ENCODE peak calls at places on chromosomes 3 and 15, in six cellular contexts. One of them, this sample, is unnamed.

GRCh38 chr3:127768346-127769008 is 53.8 kb downstream of the MGLL start:
- DNase-seq in lower lobe of right lung: no peak
- DNase-seq in sigmoid colon: no peak
- DNase-seq in stomach: no peak
- DNase-seq in cardiac muscle cell: peak
- DNase-seq in CD8-positive, alpha-beta T cell: no peak
- DNase-seq in this sample: no peak

GRCh38 chr15:70226337-70226980 is 128.7 kb upstream of the TLE3 start:
- DNase-seq in lower lobe of right lung: no peak
- DNase-seq in CD8-positive, alpha-beta T cell: no peak
- DNase-seq in sigmoid colon: no peak
- DNase-seq in stomach: no peak
- DNase-seq in cardiac muscle cell: no peak
- DNase-seq in this sample: no peak

GRCh38 chr3:38335263-38335662 is 11.3 kb upstream of the XYLB start:
- DNase-seq in sigmoid colon: no peak
- DNase-seq in stomach: no peak
- DNase-seq in CD8-positive, alpha-beta T cell: no peak
- DNase-seq in cardiac muscle cell: no peak
- DNase-seq in lower lobe of right lung: no peak
- DNase-seq in this sample: no peak

GRCh38 chr15:63332367-63333078 is 49.1 kb downstream of the CA12 start:
- DNase-seq in stomach: no peak
- DNase-seq in sigmoid colon: no peak
- DNase-seq in lower lobe of right lung: no peak
- DNase-seq in CD8-positive, alpha-beta T cell: no peak
- DNase-seq in cardiac muscle cell: peak
- DNase-seq in this sample: no peak

GRCh38 chr15:58299311-58299850 is 132.4 kb upstream of the LIPC start:
- DNase-seq in cardiac muscle cell: peak
- DNase-seq in lower lobe of right lung: no peak
- DNase-seq in stomach: no peak
- DNase-seq in sigmoid colon: no peak
- DNase-seq in CD8-positive, alpha-beta T cell: no peak
- DNase-seq in this sample: no peak

GRCh38 chr3:118641608-118642007 is 393.0 kb downstream of the IGSF11 start:
- DNase-seq in sigmoid colon: no peak
- DNase-seq in CD8-positive, alpha-beta T cell: no peak
- DNase-seq in stomach: no peak
- DNase-seq in lower lobe of right lung: no peak
- DNase-seq in cardiac muscle cell: no peak
- DNase-seq in this sample: no peak

GRCh38 chr3:127792664-127793292 is 29.5 kb downstream of the MGLL start:
- DNase-seq in stomach: peak
- DNase-seq in lower lobe of right lung: no peak
- DNase-seq in cardiac muscle cell: peak
- DNase-seq in sigmoid colon: peak
- DNase-seq in CD8-positive, alpha-beta T cell: no peak
- DNase-seq in this sample: peak

GRCh38 chr3:2861120-2861519 is 249.1 kb downstream of the IL5RA start:
- DNase-seq in lower lobe of right lung: no peak
- DNase-seq in CD8-positive, alpha-beta T cell: no peak
- DNase-seq in stomach: no peak
- DNase-seq in cardiac muscle cell: no peak
- DNase-seq in sigmoid colon: no peak
- DNase-seq in this sample: no peak

GRCh38 chr3:194204036-194204792 is 68.3 kb downstream of the HES1 start:
- DNase-seq in CD8-positive, alpha-beta T cell: peak
- DNase-seq in stomach: no peak
- DNase-seq in sigmoid colon: no peak
- DNase-seq in lower lobe of right lung: peak
- DNase-seq in cardiac muscle cell: no peak
- DNase-seq in this sample: no peak

GRCh38 chr3:143121240-143122088 is 1.9 kb downstream of the CHST2 start:
- DNase-seq in CD8-positive, alpha-beta T cell: peak
- DNase-seq in sigmoid colon: no peak
- DNase-seq in cardiac muscle cell: peak
- DNase-seq in lower lobe of right lung: peak
- DNase-seq in stomach: peak
- DNase-seq in this sample: peak

GRCh38 chr3:110813541-110813940 is 258.1 kb upstream of the NECTIN3 start:
- DNase-seq in sigmoid colon: no peak
- DNase-seq in cardiac muscle cell: no peak
- DNase-seq in lower lobe of right lung: no peak
- DNase-seq in stomach: no peak
- DNase-seq in CD8-positive, alpha-beta T cell: no peak
- DNase-seq in this sample: no peak

DNA sequence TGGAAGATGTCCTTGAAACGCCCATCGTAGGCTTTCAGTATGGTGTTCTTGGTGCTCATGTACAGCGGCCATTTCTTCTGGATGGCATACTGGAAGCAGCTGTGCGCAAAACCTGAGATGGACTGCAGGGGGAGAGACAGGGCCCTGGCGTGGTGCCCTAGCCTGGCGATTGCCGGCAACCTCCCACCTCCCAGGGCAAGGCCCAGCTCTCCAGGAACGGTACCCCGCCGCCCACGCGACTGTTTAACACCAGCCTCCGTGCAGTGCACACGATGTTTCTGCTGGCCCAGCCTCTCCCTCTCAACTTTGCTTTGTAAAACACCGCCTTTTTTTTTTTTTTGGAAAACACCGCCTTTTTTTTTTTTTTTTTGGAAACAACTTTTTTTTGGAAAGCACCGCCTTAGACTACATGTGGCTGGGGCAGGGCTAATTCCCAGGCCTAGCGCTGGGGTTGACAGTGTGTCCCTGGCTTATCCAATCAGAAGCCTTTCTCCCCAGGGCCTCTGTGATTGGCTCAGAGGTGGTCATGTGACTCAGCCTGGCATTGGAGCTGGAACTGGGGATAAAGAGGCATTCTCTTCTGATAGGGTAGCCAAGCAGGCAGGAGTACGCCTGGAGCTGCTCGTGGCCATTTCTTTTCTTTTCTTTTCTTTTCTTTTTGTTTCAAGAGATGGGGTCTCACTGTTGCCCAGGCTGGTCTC is 14.7 kb downstream of the IDH2 start:
- DNase-seq in sigmoid colon: no peak
- DNase-seq in stomach: no peak
- DNase-seq in CD8-positive, alpha-beta T cell: no peak
- DNase-seq in lower lobe of right lung: no peak
- DNase-seq in cardiac muscle cell: peak
- DNase-seq in this sample: no peak
- TF ChIP-seq CTCF in sigmoid colon: no peak
- TF ChIP-seq CTCF in stomach: no peak
- TF ChIP-seq CTCF in CD8-positive, alpha-beta T cell: no peak
- TF ChIP-seq CTCF in lower lobe of right lung: no peak
- TF ChIP-seq CTCF in cardiac muscle cell: peak
- TF ChIP-seq CTCF in this sample: no peak

GRCh38 chr15:49843725-49844124 is 222.9 kb downstream of the DTWD1 start:
- DNase-seq in CD8-positive, alpha-beta T cell: no peak
- DNase-seq in sigmoid colon: no peak
- DNase-seq in cardiac muscle cell: no peak
- DNase-seq in lower lobe of right lung: no peak
- DNase-seq in stomach: no peak
- DNase-seq in this sample: peak

GRCh38 chr15:49847436-49847835 is 226.6 kb downstream of the DTWD1 start:
- DNase-seq in cardiac muscle cell: peak
- DNase-seq in sigmoid colon: no peak
- DNase-seq in lower lobe of right lung: no peak
- DNase-seq in CD8-positive, alpha-beta T cell: no peak
- DNase-seq in stomach: no peak
- DNase-seq in this sample: no peak

GRCh38 chr15:49848824-49849209 is 228.0 kb downstream of the DTWD1 start:
- DNase-seq in sigmoid colon: no peak
- DNase-seq in stomach: no peak
- DNase-seq in cardiac muscle cell: peak
- DNase-seq in CD8-positive, alpha-beta T cell: no peak
- DNase-seq in lower lobe of right lung: no peak
- DNase-seq in this sample: no peak

GRCh38 chr15:49844390-49844789 is 223.5 kb downstream of the DTWD1 start:
- DNase-seq in lower lobe of right lung: no peak
- DNase-seq in stomach: no peak
- DNase-seq in sigmoid colon: no peak
- DNase-seq in CD8-positive, alpha-beta T cell: no peak
- DNase-seq in cardiac muscle cell: no peak
- DNase-seq in this sample: no peak

GRCh38 chr15:49847937-49848823 is 227.3 kb downstream of the DTWD1 start:
- DNase-seq in stomach: no peak
- DNase-seq in cardiac muscle cell: peak
- DNase-seq in lower lobe of right lung: no peak
- DNase-seq in CD8-positive, alpha-beta T cell: no peak
- DNase-seq in sigmoid colon: no peak
- DNase-seq in this sample: no peak
- H3K4me3 ChIP-seq in stomach: no peak
- H3K4me3 ChIP-seq in cardiac muscle cell: no peak
- H3K4me3 ChIP-seq in lower lobe of right lung: no peak
- H3K4me3 ChIP-seq in CD8-positive, alpha-beta T cell: no peak
- H3K4me3 ChIP-seq in sigmoid colon: no peak
- H3K4me3 ChIP-seq in this sample: no peak

DNA sequence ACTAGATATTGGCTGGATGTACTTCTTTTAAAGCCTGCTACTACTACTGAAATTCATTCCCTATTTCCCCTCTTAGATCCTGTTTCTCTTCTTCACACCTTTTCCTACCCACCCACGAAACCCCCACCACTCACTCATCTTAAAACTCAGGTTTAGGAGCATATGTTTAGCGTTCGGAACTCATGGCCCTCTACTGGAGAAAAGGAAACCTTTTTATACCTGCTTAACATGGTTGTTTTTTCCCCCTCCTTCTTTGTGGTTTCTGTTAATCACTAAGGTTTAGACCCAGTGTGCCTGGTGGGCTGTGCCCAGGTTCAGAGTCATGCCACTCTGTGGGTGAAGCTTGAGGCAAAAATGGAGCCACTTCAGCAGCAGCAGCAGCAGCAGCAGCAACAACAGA is 2.6 kb downstream of the ARID3B start:
- DNase-seq in cardiac muscle cell: no peak
- DNase-seq in stomach: no peak
- DNase-seq in lower lobe of right lung: no peak
- DNase-seq in CD8-positive, alpha-beta T cell: peak
- DNase-seq in sigmoid colon: no peak
- DNase-seq in this sample: no peak
- TF ChIP-seq CTCF in cardiac muscle cell: peak
- TF ChIP-seq CTCF in stomach: no peak
- TF ChIP-seq CTCF in lower lobe of right lung: no peak
- TF ChIP-seq CTCF in CD8-positive, alpha-beta T cell: peak
- TF ChIP-seq CTCF in sigmoid colon: no peak
- TF ChIP-seq CTCF in this sample: peak

DNA sequence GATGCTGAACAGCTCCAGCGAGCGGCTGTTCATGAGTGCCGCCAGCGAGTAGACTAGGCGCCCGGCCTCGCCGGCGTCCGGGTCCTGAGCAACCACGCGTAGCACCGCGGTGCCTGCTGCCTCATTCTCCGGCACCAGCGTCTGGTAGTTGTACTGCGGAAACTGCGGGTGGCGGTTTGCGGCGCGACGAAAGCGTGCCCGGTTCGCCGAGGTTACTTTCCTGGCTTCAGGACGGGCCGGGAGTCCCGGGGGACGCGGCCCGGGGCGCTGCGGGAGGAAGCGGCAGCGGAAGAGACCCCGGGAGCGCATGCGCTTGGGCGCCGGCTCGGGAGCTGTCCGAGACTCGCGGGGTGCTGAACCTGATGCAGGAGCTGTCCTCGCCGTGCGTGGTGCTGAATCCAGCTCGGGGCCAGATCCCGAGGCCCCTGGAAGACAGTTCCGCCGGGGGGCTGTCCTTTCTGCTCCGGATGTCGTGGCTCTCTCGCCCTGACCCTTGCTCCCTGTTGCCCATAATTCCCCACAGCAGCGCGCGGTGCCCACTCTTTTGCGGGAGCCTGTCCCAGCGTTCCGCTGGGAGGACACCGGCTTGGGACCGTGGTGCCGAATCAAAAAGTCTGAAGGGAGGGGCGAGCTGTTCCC is 1.1 kb downstream of the CELSR3 start:
- DNase-seq in cardiac muscle cell: peak
- DNase-seq in CD8-positive, alpha-beta T cell: peak
- DNase-seq in stomach: peak
- DNase-seq in lower lobe of right lung: peak
- DNase-seq in sigmoid colon: peak
- DNase-seq in this sample: no peak
- H3K4me3 ChIP-seq in cardiac muscle cell: peak
- H3K4me3 ChIP-seq in CD8-positive, alpha-beta T cell: peak
- H3K4me3 ChIP-seq in stomach: peak
- H3K4me3 ChIP-seq in lower lobe of right lung: peak
- H3K4me3 ChIP-seq in sigmoid colon: no peak
- H3K4me3 ChIP-seq in this sample: peak

GRCh38 chr15:85592148-85592547 is 202.6 kb downstream of the KLHL25 start:
- DNase-seq in sigmoid colon: no peak
- DNase-seq in cardiac muscle cell: peak
- DNase-seq in stomach: no peak
- DNase-seq in CD8-positive, alpha-beta T cell: no peak
- DNase-seq in lower lobe of right lung: no peak
- DNase-seq in this sample: no peak
- TF ChIP-seq CTCF in sigmoid colon: no peak
- TF ChIP-seq CTCF in cardiac muscle cell: peak
- TF ChIP-seq CTCF in stomach: no peak
- TF ChIP-seq CTCF in CD8-positive, alpha-beta T cell: no peak
- TF ChIP-seq CTCF in lower lobe of right lung: no peak
- TF ChIP-seq CTCF in this sample: peak